ENCODE peak calls at places on chromosomes 5 and 9, in ten cellular contexts. G, U, Z, E, J, T, X, V, L and C are unnamed samples.

GRCh38 chr9:75604661-75605060 is 285.8 kb upstream of the PCSK5 start:
- DNase-seq in G (no peak), U (no peak), Z (peak), E (no peak), J (no peak), T (no peak), X (no peak), V (no peak), L (no peak), C (no peak)

GRCh38 chr5:43037929-43038510 is 2.1 kb downstream of the ANXA2R start:
- DNase-seq in G (no peak), U (peak), Z (peak), E (no peak), J (peak), T (peak), X (peak), V (peak), L (peak), C (no peak)

GRCh38 chr5:115571441-115571878 is 26.9 kb upstream of the FEM1C start:
- DNase-seq in G (no peak), U (peak), Z (no peak), E (no peak), J (no peak), T (peak), X (no peak), V (no peak), L (no peak), C (no peak)

GRCh38 chr9:91419222-91420191 is 4.1 kb downstream of the NFIL3 start:
- DNase-seq in G (peak), U (peak), Z (no peak), E (no peak), J (no peak), T (no peak), X (peak), V (peak), L (peak), C (peak)

GRCh38 chr9:78324068-78324650 is 27.2 kb downstream of the PSAT1 start:
- DNase-seq in G (no peak), U (no peak), Z (no peak), E (no peak), J (no peak), T (no peak), X (no peak), V (no peak), L (no peak), C (no peak)

GRCh38 chr9:107016383-107016782 is 153.4 kb downstream of the ZNF462 start:
- DNase-seq in G (no peak), U (no peak), Z (no peak), E (no peak), J (no peak), T (no peak), X (no peak), V (no peak), L (no peak), C (no peak)

GRCh38 chr9:114958021-114958846 is 27.8 kb upstream of the TNFSF8 start:
- DNase-seq in G (peak), U (peak), Z (no peak), E (no peak), J (peak), T (no peak), X (peak), V (no peak), L (no peak), C (no peak)

GRCh38 chr5:73030995-73031394 is 75.2 kb downstream of the FCHO2 start:
- DNase-seq in G (no peak), U (peak), Z (no peak), E (no peak), J (no peak), T (peak), X (no peak), V (peak), L (no peak), C (peak)

GRCh38 chr5:40124367-40124766 is 555.3 kb upstream of the PTGER4 start:
- DNase-seq in G (no peak), U (no peak), Z (peak), E (no peak), J (no peak), T (no peak), X (no peak), V (no peak), L (no peak), C (no peak)

GRCh38 chr5:77101298-77101697 is 14.2 kb upstream of the ZBED3 start:
- DNase-seq in G (no peak), U (peak), Z (no peak), E (no peak), J (no peak), T (no peak), X (no peak), V (peak), L (no peak), C (no peak)

GRCh38 chr9:83024501-83025125 is 38.3 kb downstream of the RASEF start:
- DNase-seq in G (no peak), U (peak), Z (no peak), E (no peak), J (no peak), T (no peak), X (no peak), V (no peak), L (no peak), C (no peak)

GRCh38 chr9:90996154-90996788 is 194.7 kb downstream of the SYK start:
- DNase-seq in G (no peak), U (no peak), Z (no peak), E (no peak), J (no peak), T (no peak), X (no peak), V (no peak), L (no peak), C (no peak)

GRCh38 chr9:100111235-100111634 is 12.2 kb downstream of the INVS start:
- DNase-seq in G (peak), U (peak), Z (no peak), E (peak), J (no peak), T (no peak), X (peak), V (peak), L (no peak), C (peak)

DNA sequence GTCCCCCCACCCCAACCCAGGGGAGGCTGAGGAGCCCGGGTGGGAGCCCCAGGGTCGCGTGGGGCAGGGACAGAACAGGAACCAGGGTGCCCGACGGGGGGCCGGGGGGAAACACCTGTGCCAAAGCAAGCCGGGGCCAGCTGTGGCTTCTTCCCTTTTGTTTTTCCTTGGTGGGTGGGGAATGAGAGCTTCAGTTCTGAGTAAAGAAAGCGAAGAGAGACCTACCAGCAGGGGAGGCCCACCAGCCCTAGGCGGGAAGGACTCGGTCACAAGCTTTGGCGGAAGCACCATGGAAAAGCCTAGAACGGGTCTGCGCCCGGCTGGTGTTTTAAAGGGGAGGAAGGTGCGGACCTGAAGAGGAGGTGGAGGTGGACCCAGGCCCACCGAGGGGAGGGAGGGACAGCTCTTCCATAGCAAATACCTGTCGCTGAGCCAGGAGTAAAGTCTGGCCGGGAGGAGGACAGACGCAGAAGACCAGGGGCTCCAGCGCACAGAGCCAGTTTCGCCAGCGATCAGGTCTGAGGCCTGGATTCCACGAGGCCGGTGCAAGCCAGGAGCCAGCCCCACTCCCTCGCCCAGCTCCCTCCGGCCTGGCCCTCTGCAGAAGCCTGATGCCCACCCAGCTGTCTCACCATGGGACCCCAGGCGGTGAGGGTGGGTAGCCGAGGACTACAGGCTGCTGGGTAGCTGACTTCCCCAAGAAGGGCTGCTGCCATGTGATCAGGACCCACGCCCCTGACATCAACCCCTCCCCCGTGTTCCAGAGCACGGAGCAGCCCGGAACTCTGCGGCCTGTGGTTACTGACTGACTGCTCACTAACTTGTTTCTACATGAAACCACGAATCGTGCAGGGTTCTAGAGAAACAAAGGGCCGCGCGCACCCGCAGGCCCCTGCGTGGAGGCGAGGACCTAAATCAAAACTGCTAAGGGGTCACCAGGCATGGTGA is 849 bp upstream of the MGAT1 start:
- DNase-seq in G (peak), U (peak), Z (peak), E (peak), J (peak), T (peak), X (peak), V (peak), L (peak), C (no peak)
- TF ChIP-seq CTCF in G (peak), U (peak), Z (peak), E (no peak), J (peak), T (peak), X (no peak), V (peak), L (peak), C (no peak)

GRCh38 chr5:95836544-95836943 is 14.0 kb upstream of the GLRX start:
- DNase-seq in G (no peak), U (no peak), Z (no peak), E (no peak), J (no peak), T (no peak), X (no peak), V (no peak), L (peak), C (no peak)

GRCh38 chr5:95838001-95838520 is 15.5 kb upstream of the GLRX start:
- DNase-seq in G (no peak), U (no peak), Z (no peak), E (no peak), J (no peak), T (peak), X (no peak), V (no peak), L (no peak), C (no peak)

GRCh38 chr5:95837492-95837891 is 15.0 kb upstream of the GLRX start:
- DNase-seq in G (no peak), U (no peak), Z (no peak), E (no peak), J (no peak), T (no peak), X (no peak), V (no peak), L (no peak), C (no peak)

GRCh38 chr5:95838552-95838951 is 16.0 kb upstream of the GLRX start:
- DNase-seq in G (no peak), U (no peak), Z (no peak), E (no peak), J (no peak), T (no peak), X (no peak), V (no peak), L (no peak), C (no peak)

DNA sequence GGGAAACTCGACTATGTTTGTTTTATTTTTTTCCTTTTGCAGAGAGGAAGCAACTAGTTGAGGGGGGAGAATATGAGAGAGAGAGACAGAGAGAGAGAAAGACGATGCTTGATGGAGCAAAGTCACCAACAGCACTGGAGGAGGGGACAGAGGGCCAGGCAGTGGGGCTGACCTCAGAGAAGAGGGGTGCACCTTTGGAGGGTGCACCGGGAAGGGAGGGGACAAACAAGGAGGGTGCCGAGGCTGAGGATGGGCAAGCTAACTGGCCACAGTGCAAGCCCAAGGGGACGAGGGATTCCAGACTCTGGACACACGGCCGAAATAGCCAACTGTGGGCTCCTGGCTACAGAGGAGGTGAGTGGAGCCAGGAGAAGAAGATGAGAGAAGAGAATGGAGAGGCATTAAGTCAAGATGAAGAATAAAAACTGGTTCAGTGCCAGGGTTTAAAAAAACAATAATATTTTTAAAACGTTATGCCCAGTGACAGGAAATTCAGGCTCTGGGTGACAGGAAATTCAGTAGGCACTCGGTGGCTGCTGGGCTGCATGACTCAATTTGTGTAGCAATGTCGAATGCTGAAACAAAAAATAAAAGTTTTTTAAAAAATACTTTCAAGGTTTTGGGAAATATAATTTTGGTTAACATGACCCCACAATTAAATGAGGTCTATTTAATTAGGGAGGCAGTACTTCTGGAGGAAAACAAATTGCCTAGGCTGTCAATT is 13.3 kb upstream of the GLRX start:
- DNase-seq in G (no peak), U (no peak), Z (no peak), E (no peak), J (peak), T (no peak), X (no peak), V (no peak), L (no peak), C (no peak)
- H3K4me3 ChIP-seq in G (peak), U (peak), Z (peak), E (no peak), J (peak), T (no peak), X (peak), V (peak), L (peak), C (no peak)

DNA sequence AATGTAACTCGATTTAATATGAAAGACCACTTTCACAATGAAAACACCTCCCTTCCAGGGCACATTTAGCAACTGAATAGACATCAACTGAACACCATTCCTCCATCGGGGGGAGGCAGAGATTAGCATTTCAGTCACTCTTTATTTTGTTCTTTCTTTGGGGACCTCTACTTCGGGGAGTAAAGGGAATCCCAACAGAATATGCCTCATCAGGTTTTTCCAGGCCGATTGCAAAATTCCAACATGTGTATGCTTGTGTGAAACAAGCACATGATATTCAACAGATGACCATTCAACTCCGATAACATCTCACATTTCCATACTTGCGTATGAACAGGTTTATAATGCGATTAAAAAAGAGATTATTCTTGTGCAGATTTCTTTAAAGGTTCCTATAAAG is 124.2 kb upstream of the RETREG1 start:
- DNase-seq in G (no peak), U (peak), Z (no peak), E (no peak), J (no peak), T (no peak), X (no peak), V (peak), L (no peak), C (no peak)
- TF ChIP-seq CTCF in G (no peak), U (no peak), Z (peak), E (no peak), J (peak), T (no peak), X (no peak), V (no peak), L (no peak), C (no peak)

GRCh38 chr9:124209279-124209678 is 48.5 kb upstream of the NEK6 start:
- DNase-seq in G (no peak), U (no peak), Z (no peak), E (no peak), J (no peak), T (peak), X (no peak), V (no peak), L (no peak), C (no peak)

GRCh38 chr9:124205686-124206352 is 51.9 kb upstream of the NEK6 start:
- DNase-seq in G (no peak), U (no peak), Z (peak), E (no peak), J (no peak), T (peak), X (no peak), V (no peak), L (no peak), C (no peak)

GRCh38 chr9:124208571-124208970 is 49.2 kb upstream of the NEK6 start:
- DNase-seq in G (no peak), U (no peak), Z (no peak), E (no peak), J (no peak), T (peak), X (no peak), V (no peak), L (peak), C (no peak)

GRCh38 chr9:124203818-124204217 is 53.9 kb upstream of the NEK6 start:
- DNase-seq in G (no peak), U (no peak), Z (no peak), E (no peak), J (no peak), T (peak), X (no peak), V (no peak), L (no peak), C (no peak)

GRCh38 chr9:124206391-124206790 is 51.4 kb upstream of the NEK6 start:
- DNase-seq in G (no peak), U (no peak), Z (peak), E (no peak), J (no peak), T (peak), X (no peak), V (no peak), L (no peak), C (no peak)
- H3K4me3 ChIP-seq in G (no peak), U (no peak), Z (peak), E (no peak), J (no peak), T (no peak), X (no peak), V (no peak), L (no peak), C (no peak)

DNA sequence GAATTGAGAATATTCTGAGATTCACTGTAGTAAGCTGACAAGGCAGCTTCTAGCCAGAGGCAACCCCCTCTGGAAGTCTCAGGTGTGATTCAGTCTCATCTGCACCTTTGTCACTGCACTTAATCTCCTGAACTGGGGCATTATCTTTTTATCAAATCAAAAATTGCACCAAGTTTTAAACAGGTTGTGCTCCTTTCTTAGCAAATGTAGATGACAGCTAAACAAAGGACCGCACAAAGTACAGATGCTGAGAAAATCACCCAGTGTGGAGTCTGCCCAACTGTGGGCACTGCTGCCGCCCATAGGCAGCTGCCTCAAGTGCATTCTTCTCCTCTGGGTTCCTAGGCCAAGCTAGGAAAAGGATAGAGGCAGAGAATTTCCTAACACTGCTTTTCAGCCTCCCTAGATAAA is 51.1 kb downstream of the STARD4 start:
- DNase-seq in G (no peak), U (peak), Z (peak), E (peak), J (no peak), T (peak), X (no peak), V (peak), L (no peak), C (no peak)
- TF ChIP-seq CTCF in G (peak), U (peak), Z (peak), E (no peak), J (peak), T (peak), X (no peak), V (peak), L (peak), C (peak)